ENCODE peak calls at places on chromosomes 11 and 22, in six cellular contexts. L, I, V, G, C and T are unnamed samples.

GRCh38 chr22:42937164-42937854 is 77.6 kb downstream of the PACSIN2 start:
- DNase-seq in L (peak), I (no peak), V (peak), G (no peak), C (no peak), T (no peak)

GRCh38 chr22:47382164-47382890 is 619.9 kb downstream of the TBC1D22A start:
- DNase-seq in L (peak), I (peak), V (no peak), G (no peak), C (no peak), T (peak)

GRCh38 chr11:119832536-119832935 is 103.5 kb upstream of the NECTIN1 start:
- DNase-seq in L (no peak), I (peak), V (peak), G (no peak), C (no peak), T (no peak)

GRCh38 chr22:40024201-40025061 is 29.7 kb downstream of the FAM83F start:
- DNase-seq in L (peak), I (peak), V (peak), G (peak), C (peak), T (no peak)

GRCh38 chr11:2474059-2474901 is 29.5 kb downstream of the KCNQ1 start:
- DNase-seq in L (peak), I (peak), V (no peak), G (no peak), C (no peak), T (no peak)

GRCh38 chr22:29641052-29641780 is 37.8 kb downstream of the NF2 start:
- DNase-seq in L (no peak), I (no peak), V (peak), G (no peak), C (no peak), T (no peak)

GRCh38 chr22:20550851-20551744 is 43.7 kb downstream of the MED15 start:
- DNase-seq in L (peak), I (peak), V (peak), G (peak), C (peak), T (peak)

GRCh38 chr11:117443269-117444186 is 115.9 kb downstream of the CEP164 start:
- DNase-seq in L (no peak), I (peak), V (peak), G (peak), C (peak), T (no peak)

GRCh38 chr11:77026743-77027142 is 7.5 kb upstream of the B3GNT6 start:
- DNase-seq in L (no peak), I (no peak), V (no peak), G (no peak), C (no peak), T (no peak)

GRCh38 chr11:19696904-19697303 is 15.7 kb upstream of the NAV2 start:
- DNase-seq in L (no peak), I (no peak), V (no peak), G (no peak), C (no peak), T (no peak)

GRCh38 chr22:35633520-35633919 is 14.7 kb upstream of the APOL6 start:
- DNase-seq in L (peak), I (peak), V (no peak), G (no peak), C (no peak), T (peak)

GRCh38 chr11:34416088-34416487 is 22.6 kb upstream of the CAT start:
- DNase-seq in L (no peak), I (no peak), V (no peak), G (no peak), C (no peak), T (no peak)

GRCh38 chr11:77619576-77620198 is 17.9 kb downstream of the CLNS1A start:
- DNase-seq in L (no peak), I (no peak), V (peak), G (no peak), C (no peak), T (no peak)

GRCh38 chr11:11391796-11392195 is 38.7 kb upstream of the CSNK2A3 start:
- DNase-seq in L (no peak), I (no peak), V (peak), G (no peak), C (no peak), T (no peak)

GRCh38 chr22:17922925-17923898 is 101.1 kb downstream of the MICAL3 start:
- DNase-seq in L (peak), I (no peak), V (peak), G (no peak), C (no peak), T (no peak)

GRCh38 chr11:134270250-134270714 is 5.9 kb upstream of the GLB1L3 start:
- DNase-seq in L (no peak), I (no peak), V (no peak), G (no peak), C (no peak), T (no peak)

GRCh38 chr11:27627979-27628378 is 72.3 kb downstream of the BDNF start:
- DNase-seq in L (no peak), I (no peak), V (no peak), G (no peak), C (no peak), T (no peak)